ENCODE peak calls at places on chromosomes 3 and 15, in five cellular contexts. One of them, this sample, is unnamed.

GRCh38 chr15:62758126-62758951 is 284.2 kb upstream of the TPM1 start:
- DNase-seq in astrocyte of the spinal cord: peak; percentile 91
- DNase-seq in AG04449: peak; percentile 91
- DNase-seq in CD8-positive, alpha-beta memory T cell: no peak
- DNase-seq in choroid plexus epithelial cell: peak; percentile 90
- DNase-seq in this sample: peak; percentile 87

GRCh38 chr3:11651900-11652299 is 8.2 kb upstream of the VGLL4 start:
- DNase-seq in astrocyte of the spinal cord: peak; percentile 72
- DNase-seq in choroid plexus epithelial cell: peak; percentile 75
- DNase-seq in CD8-positive, alpha-beta memory T cell: peak; percentile 41
- DNase-seq in AG04449: no peak
- DNase-seq in this sample: no peak

GRCh38 chr3:7144696-7145308 is 283.9 kb downstream of the GRM7 start:
- DNase-seq in CD8-positive, alpha-beta memory T cell: no peak
- DNase-seq in astrocyte of the spinal cord: no peak
- DNase-seq in AG04449: no peak
- DNase-seq in choroid plexus epithelial cell: no peak
- DNase-seq in this sample: no peak

GRCh38 chr3:124620600-124621063 is 109.6 kb upstream of the UMPS start:
- DNase-seq in AG04449: no peak
- DNase-seq in astrocyte of the spinal cord: no peak
- DNase-seq in choroid plexus epithelial cell: peak; percentile 62
- DNase-seq in CD8-positive, alpha-beta memory T cell: no peak
- DNase-seq in this sample: no peak

GRCh38 chr15:65550681-65551098 is 20.4 kb downstream of the HACD3 start:
- DNase-seq in choroid plexus epithelial cell: peak; percentile 87
- DNase-seq in astrocyte of the spinal cord: peak; percentile 83
- DNase-seq in AG04449: peak; percentile 16
- DNase-seq in CD8-positive, alpha-beta memory T cell: no peak
- DNase-seq in this sample: peak; percentile 64

GRCh38 chr3:190558796-190559195 is 44.9 kb downstream of the IL1RAP start:
- DNase-seq in AG04449: no peak
- DNase-seq in CD8-positive, alpha-beta memory T cell: no peak
- DNase-seq in astrocyte of the spinal cord: no peak
- DNase-seq in choroid plexus epithelial cell: no peak
- DNase-seq in this sample: no peak

GRCh38 chr15:68789041-68789920 is 31.4 kb downstream of the ANP32A start:
- DNase-seq in AG04449: no peak
- DNase-seq in choroid plexus epithelial cell: no peak
- DNase-seq in CD8-positive, alpha-beta memory T cell: no peak
- DNase-seq in astrocyte of the spinal cord: no peak
- DNase-seq in this sample: no peak

GRCh38 chr3:13541691-13542090 is 7.2 kb upstream of the FBLN2 start:
- DNase-seq in CD8-positive, alpha-beta memory T cell: no peak
- DNase-seq in AG04449: no peak
- DNase-seq in astrocyte of the spinal cord: no peak
- DNase-seq in choroid plexus epithelial cell: peak; percentile 59
- DNase-seq in this sample: no peak

GRCh38 chr3:150421799-150422548 is 13.9 kb downstream of the TSC22D2 start:
- DNase-seq in choroid plexus epithelial cell: peak; percentile 41
- DNase-seq in AG04449: no peak
- DNase-seq in CD8-positive, alpha-beta memory T cell: no peak
- DNase-seq in astrocyte of the spinal cord: no peak
- DNase-seq in this sample: no peak

GRCh38 chr3:59108091-59108815 is 58.4 kb upstream of the CFAP20DC start:
- DNase-seq in CD8-positive, alpha-beta memory T cell: no peak
- DNase-seq in AG04449: no peak
- DNase-seq in choroid plexus epithelial cell: peak; percentile 26
- DNase-seq in astrocyte of the spinal cord: no peak
- DNase-seq in this sample: no peak

GRCh38 chr3:181956122-181956521 is 244.4 kb downstream of the SOX2 start:
- DNase-seq in AG04449: no peak
- DNase-seq in astrocyte of the spinal cord: no peak
- DNase-seq in CD8-positive, alpha-beta memory T cell: no peak
- DNase-seq in choroid plexus epithelial cell: no peak
- DNase-seq in this sample: no peak

GRCh38 chr15:101532865-101533264 is 43.4 kb upstream of the PCSK6 start:
- DNase-seq in astrocyte of the spinal cord: no peak
- DNase-seq in choroid plexus epithelial cell: no peak
- DNase-seq in AG04449: no peak
- DNase-seq in CD8-positive, alpha-beta memory T cell: no peak
- DNase-seq in this sample: no peak

GRCh38 chr3:123739754-123740153 is 144.4 kb downstream of the MYLK start:
- DNase-seq in AG04449: no peak
- DNase-seq in choroid plexus epithelial cell: peak; percentile 63
- DNase-seq in astrocyte of the spinal cord: peak; percentile 84
- DNase-seq in CD8-positive, alpha-beta memory T cell: no peak
- DNase-seq in this sample: peak; percentile 60

GRCh38 chr15:77098572-77098971 is 27.7 kb upstream of the TSPAN3 start:
- DNase-seq in AG04449: no peak
- DNase-seq in choroid plexus epithelial cell: no peak
- DNase-seq in CD8-positive, alpha-beta memory T cell: no peak
- DNase-seq in astrocyte of the spinal cord: no peak
- DNase-seq in this sample: no peak

GRCh38 chr3:15796771-15797599 is 794 bp downstream of the ANKRD28 start:
- DNase-seq in AG04449: no peak
- DNase-seq in CD8-positive, alpha-beta memory T cell: no peak
- DNase-seq in astrocyte of the spinal cord: peak; percentile 85
- DNase-seq in choroid plexus epithelial cell: peak; percentile 78
- DNase-seq in this sample: peak; percentile 57

GRCh38 chr15:33865416-33865815 is 102.9 kb upstream of the CHRM5 start:
- DNase-seq in astrocyte of the spinal cord: peak; percentile 42
- DNase-seq in AG04449: no peak
- DNase-seq in CD8-positive, alpha-beta memory T cell: no peak
- DNase-seq in choroid plexus epithelial cell: peak; percentile 33
- DNase-seq in this sample: peak; percentile 30

GRCh38 chr3:128487813-128488635 is 5.0 kb downstream of the GATA2 start:
- DNase-seq in choroid plexus epithelial cell: peak; percentile 76
- DNase-seq in CD8-positive, alpha-beta memory T cell: no peak
- DNase-seq in astrocyte of the spinal cord: peak; percentile 70
- DNase-seq in AG04449: peak; percentile 55
- DNase-seq in this sample: peak; percentile 47

GRCh38 chr15:79065744-79066376 is 24.7 kb downstream of the RASGRF1 start:
- DNase-seq in astrocyte of the spinal cord: no peak
- DNase-seq in CD8-positive, alpha-beta memory T cell: no peak
- DNase-seq in choroid plexus epithelial cell: no peak
- DNase-seq in AG04449: no peak
- DNase-seq in this sample: no peak

GRCh38 chr15:77120576-77120975 is 49.7 kb upstream of the TSPAN3 start:
- DNase-seq in astrocyte of the spinal cord: no peak
- DNase-seq in choroid plexus epithelial cell: no peak
- DNase-seq in CD8-positive, alpha-beta memory T cell: no peak
- DNase-seq in AG04449: no peak
- DNase-seq in this sample: no peak

GRCh38 chr3:9211155-9211950 is 38.1 kb downstream of the SRGAP3 start:
- DNase-seq in CD8-positive, alpha-beta memory T cell: no peak
- DNase-seq in choroid plexus epithelial cell: peak; percentile 51
- DNase-seq in astrocyte of the spinal cord: peak; percentile 81
- DNase-seq in AG04449: no peak
- DNase-seq in this sample: peak; percentile 36

GRCh38 chr15:48250640-48251076 is 44.6 kb downstream of the SLC12A1 start:
- DNase-seq in choroid plexus epithelial cell: peak; percentile 94
- DNase-seq in CD8-positive, alpha-beta memory T cell: peak; percentile 8
- DNase-seq in AG04449: peak; percentile 40
- DNase-seq in astrocyte of the spinal cord: peak; percentile 82
- DNase-seq in this sample: peak; percentile 56

GRCh38 chr3:79086514-79086913 is 681.3 kb downstream of the ROBO1 start:
- DNase-seq in CD8-positive, alpha-beta memory T cell: peak; percentile 6
- DNase-seq in AG04449: peak; percentile 5
- DNase-seq in astrocyte of the spinal cord: peak; percentile 64
- DNase-seq in choroid plexus epithelial cell: peak; percentile 80
- DNase-seq in this sample: peak; percentile 9

GRCh38 chr15:22918056-22918455 is 62.1 kb downstream of the CYFIP1 start:
- DNase-seq in astrocyte of the spinal cord: peak; percentile 34
- DNase-seq in AG04449: no peak
- DNase-seq in choroid plexus epithelial cell: peak; percentile 32
- DNase-seq in CD8-positive, alpha-beta memory T cell: no peak
- DNase-seq in this sample: peak; percentile 2

GRCh38 chr3:133472242-133472641 is 72.4 kb downstream of the BFSP2 start:
- DNase-seq in choroid plexus epithelial cell: no peak
- DNase-seq in astrocyte of the spinal cord: no peak
- DNase-seq in CD8-positive, alpha-beta memory T cell: no peak
- DNase-seq in AG04449: no peak
- DNase-seq in this sample: no peak

GRCh38 chr3:40035177-40035576 is 225.8 kb downstream of the MYRIP start:
- DNase-seq in AG04449: no peak
- DNase-seq in choroid plexus epithelial cell: no peak
- DNase-seq in CD8-positive, alpha-beta memory T cell: no peak
- DNase-seq in astrocyte of the spinal cord: peak; percentile 11
- DNase-seq in this sample: no peak

GRCh38 chr3:31041161-31041978 is 146.9 kb upstream of the GADL1 start:
- DNase-seq in astrocyte of the spinal cord: peak; percentile 89
- DNase-seq in choroid plexus epithelial cell: peak; percentile 81
- DNase-seq in CD8-positive, alpha-beta memory T cell: no peak
- DNase-seq in AG04449: peak; percentile 52
- DNase-seq in this sample: peak; percentile 59

GRCh38 chr15:57041416-57041815 is 123.0 kb downstream of the TCF12 start:
- DNase-seq in AG04449: no peak
- DNase-seq in choroid plexus epithelial cell: no peak
- DNase-seq in CD8-positive, alpha-beta memory T cell: no peak
- DNase-seq in astrocyte of the spinal cord: no peak
- DNase-seq in this sample: no peak

GRCh38 chr3:69009559-69010410 is 3.7 kb downstream of the EOGT start:
- DNase-seq in CD8-positive, alpha-beta memory T cell: no peak
- DNase-seq in choroid plexus epithelial cell: peak; percentile 84
- DNase-seq in astrocyte of the spinal cord: peak; percentile 88
- DNase-seq in AG04449: peak; percentile 74
- DNase-seq in this sample: peak; percentile 74

GRCh38 chr3:42052132-42052866 is 38.9 kb upstream of the TRAK1 start:
- DNase-seq in astrocyte of the spinal cord: peak; percentile 78
- DNase-seq in AG04449: no peak
- DNase-seq in choroid plexus epithelial cell: peak; percentile 63
- DNase-seq in CD8-positive, alpha-beta memory T cell: no peak
- DNase-seq in this sample: no peak

GRCh38 chr3:177565981-177566380 is 368.7 kb upstream of the TBL1XR1 start:
- DNase-seq in choroid plexus epithelial cell: no peak
- DNase-seq in CD8-positive, alpha-beta memory T cell: no peak
- DNase-seq in AG04449: no peak
- DNase-seq in astrocyte of the spinal cord: no peak
- DNase-seq in this sample: no peak

GRCh38 chr3:133469140-133469731 is 69.4 kb downstream of the BFSP2 start:
- DNase-seq in choroid plexus epithelial cell: peak; percentile 85
- DNase-seq in CD8-positive, alpha-beta memory T cell: no peak
- DNase-seq in AG04449: no peak
- DNase-seq in astrocyte of the spinal cord: no peak
- DNase-seq in this sample: no peak

GRCh38 chr3:25110642-25111041 is 317.4 kb upstream of the RARB start:
- DNase-seq in choroid plexus epithelial cell: no peak
- DNase-seq in AG04449: no peak
- DNase-seq in CD8-positive, alpha-beta memory T cell: no peak
- DNase-seq in astrocyte of the spinal cord: no peak
- DNase-seq in this sample: no peak

GRCh38 chr3:115766587-115767492 is 143.5 kb downstream of the GAP43 start:
- DNase-seq in AG04449: no peak
- DNase-seq in choroid plexus epithelial cell: peak; percentile 80
- DNase-seq in CD8-positive, alpha-beta memory T cell: no peak
- DNase-seq in astrocyte of the spinal cord: peak; percentile 75
- DNase-seq in this sample: peak; percentile 41

GRCh38 chr15:79494392-79494909 is 62.3 kb downstream of the MINAR1 start:
- DNase-seq in choroid plexus epithelial cell: no peak
- DNase-seq in CD8-positive, alpha-beta memory T cell: no peak
- DNase-seq in astrocyte of the spinal cord: no peak
- DNase-seq in AG04449: no peak
- DNase-seq in this sample: no peak

GRCh38 chr3:183542355-183542754 is 13.2 kb downstream of the KLHL6 start:
- DNase-seq in CD8-positive, alpha-beta memory T cell: no peak
- DNase-seq in AG04449: no peak
- DNase-seq in astrocyte of the spinal cord: no peak
- DNase-seq in choroid plexus epithelial cell: no peak
- DNase-seq in this sample: no peak
- H3K4me3 ChIP-seq in CD8-positive, alpha-beta memory T cell: no peak overlapping the region
- H3K4me3 ChIP-seq in AG04449: no peak overlapping the region
- H3K4me3 ChIP-seq in astrocyte of the spinal cord: no peak overlapping the region
- H3K4me3 ChIP-seq in choroid plexus epithelial cell: no peak overlapping the region
- H3K4me3 ChIP-seq in this sample: no peak overlapping the region

DNA sequence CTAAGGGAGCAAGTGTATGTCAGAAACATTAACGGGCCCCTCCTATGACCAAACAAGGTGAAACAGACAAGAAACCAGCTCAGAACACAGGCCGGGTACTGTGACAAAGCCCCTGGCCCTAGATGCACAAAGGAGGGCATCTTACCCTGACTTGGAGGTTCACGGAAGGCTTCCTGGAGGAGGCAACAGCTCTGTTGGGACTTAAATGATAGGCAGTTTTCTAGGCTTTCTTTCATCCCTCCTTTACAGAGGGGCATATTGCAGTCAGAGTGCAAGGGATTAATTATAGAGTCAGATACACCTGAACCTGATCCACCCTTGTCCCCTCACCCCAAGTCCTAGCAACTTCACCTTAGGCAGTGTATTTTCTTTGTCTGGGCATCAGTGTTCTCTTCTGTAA is 8.4 kb downstream of the EPHB3 start:
- DNase-seq in AG04449: no peak
- DNase-seq in astrocyte of the spinal cord: no peak
- DNase-seq in choroid plexus epithelial cell: no peak
- DNase-seq in CD8-positive, alpha-beta memory T cell: no peak
- DNase-seq in this sample: no peak
- H3K4me3 ChIP-seq in AG04449: peak overlapping the region; percentile 59
- H3K4me3 ChIP-seq in astrocyte of the spinal cord: no peak overlapping the region
- H3K4me3 ChIP-seq in choroid plexus epithelial cell: no peak overlapping the region
- H3K4me3 ChIP-seq in CD8-positive, alpha-beta memory T cell: no peak overlapping the region
- H3K4me3 ChIP-seq in this sample: no peak overlapping the region

DNA sequence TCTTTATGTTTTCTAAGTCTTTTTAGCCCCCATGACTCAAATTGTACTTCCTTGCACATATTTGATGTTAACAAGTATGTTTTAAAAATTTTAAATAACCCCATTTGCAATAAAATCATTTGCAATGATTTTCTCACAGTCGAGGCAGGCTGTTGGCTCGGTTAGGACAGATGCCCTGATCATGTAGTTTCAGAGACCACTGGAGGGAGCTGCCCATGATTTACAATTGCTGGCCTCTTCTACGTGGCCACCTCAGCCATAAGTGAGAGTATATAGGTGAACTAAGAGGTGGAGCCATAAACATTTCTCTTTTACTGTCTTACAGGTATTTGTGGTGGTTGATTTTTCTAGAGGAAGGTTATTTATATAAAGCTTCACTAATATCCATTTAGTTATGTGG is 1.7 kb downstream of the DTWD1 start:
- DNase-seq in astrocyte of the spinal cord: peak; percentile 17
- DNase-seq in choroid plexus epithelial cell: peak; percentile 48
- DNase-seq in AG04449: no peak
- DNase-seq in CD8-positive, alpha-beta memory T cell: no peak
- DNase-seq in this sample: no peak
- H3K4me3 ChIP-seq in astrocyte of the spinal cord: no peak overlapping the region
- H3K4me3 ChIP-seq in choroid plexus epithelial cell: no peak overlapping the region
- H3K4me3 ChIP-seq in AG04449: peak overlapping the region; percentile 82
- H3K4me3 ChIP-seq in CD8-positive, alpha-beta memory T cell: no peak overlapping the region
- H3K4me3 ChIP-seq in this sample: no peak overlapping the region

DNA sequence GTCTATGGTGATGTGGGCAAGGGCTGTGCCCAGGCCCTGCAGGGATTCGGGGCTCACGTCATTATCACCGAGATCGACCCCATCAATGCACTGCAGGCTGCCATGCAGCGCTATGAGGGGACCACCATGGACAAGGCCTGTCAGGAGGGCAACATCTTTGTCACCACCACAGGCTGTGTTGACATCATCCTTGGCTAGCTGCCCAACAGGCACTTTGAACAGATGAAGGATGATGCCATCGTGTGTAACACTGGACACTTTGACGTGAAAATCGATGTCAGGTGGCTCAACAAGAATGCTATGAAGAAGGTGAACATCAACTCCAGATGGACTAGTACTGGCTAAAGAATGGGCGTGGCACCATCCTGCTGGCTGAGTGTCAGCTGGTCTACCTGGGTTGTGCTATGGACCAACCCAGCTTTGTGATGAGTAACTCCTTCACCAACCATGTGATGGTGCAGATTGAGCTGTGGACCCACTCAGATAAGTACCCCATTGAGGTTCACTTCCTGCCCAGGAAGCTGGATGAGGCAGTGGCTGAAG is 6.1 kb upstream of the USP8 start:
- DNase-seq in CD8-positive, alpha-beta memory T cell: no peak
- DNase-seq in AG04449: no peak
- DNase-seq in choroid plexus epithelial cell: no peak
- DNase-seq in astrocyte of the spinal cord: no peak
- DNase-seq in this sample: no peak
- H3K4me3 ChIP-seq in CD8-positive, alpha-beta memory T cell: no peak overlapping the region
- H3K4me3 ChIP-seq in AG04449: no peak overlapping the region
- H3K4me3 ChIP-seq in choroid plexus epithelial cell: no peak overlapping the region
- H3K4me3 ChIP-seq in astrocyte of the spinal cord: no peak overlapping the region
- H3K4me3 ChIP-seq in this sample: no peak overlapping the region